ENCODE peak calls at places on chromosomes 16 and 17, in nine cellular contexts. One of them, this sample, is unnamed.

GRCh38 chr17:15957206-15957605 is 12.3 kb downstream of the ADORA2B start:
- DNase-seq in GM20000: no peak
- DNase-seq in prostate gland: no peak
- DNase-seq in neural crest cell: no peak
- DNase-seq in WTC11: no peak
- DNase-seq in cardiac fibroblast: no peak
- DNase-seq in tibial artery: no peak
- DNase-seq in cardiac muscle cell: no peak
- DNase-seq in endothelial cell: no peak
- DNase-seq in this sample: peak; percentile 30

GRCh38 chr16:50313596-50314483 is 47.5 kb downstream of the ADCY7 start:
- DNase-seq in GM20000: no peak
- DNase-seq in prostate gland: no peak
- DNase-seq in neural crest cell: no peak
- DNase-seq in WTC11: no peak
- DNase-seq in cardiac fibroblast: peak; percentile 79
- DNase-seq in tibial artery: peak; percentile 89
- DNase-seq in cardiac muscle cell: no peak
- DNase-seq in endothelial cell: no peak
- DNase-seq in this sample: no peak

GRCh38 chr16:66565051-66565450 is 1.2 kb upstream of the CMTM1 start:
- DNase-seq in GM20000: no peak
- DNase-seq in prostate gland: no peak
- DNase-seq in neural crest cell: no peak
- DNase-seq in WTC11: no peak
- DNase-seq in cardiac fibroblast: no peak
- DNase-seq in tibial artery: no peak
- DNase-seq in cardiac muscle cell: no peak
- DNase-seq in endothelial cell: no peak
- DNase-seq in this sample: no peak

GRCh38 chr17:75494326-75494877 is 20.9 kb downstream of the CASKIN2 start:
- DNase-seq in GM20000: no peak
- DNase-seq in prostate gland: no peak
- DNase-seq in neural crest cell: no peak
- DNase-seq in WTC11: no peak
- DNase-seq in cardiac fibroblast: no peak
- DNase-seq in tibial artery: no peak
- DNase-seq in cardiac muscle cell: no peak
- DNase-seq in endothelial cell: no peak
- DNase-seq in this sample: no peak

GRCh38 chr16:29030086-29030840 is 45.4 kb downstream of the LAT start:
- DNase-seq in GM20000: no peak
- DNase-seq in prostate gland: no peak
- DNase-seq in neural crest cell: no peak
- DNase-seq in WTC11: no peak
- DNase-seq in cardiac fibroblast: no peak
- DNase-seq in tibial artery: no peak
- DNase-seq in cardiac muscle cell: no peak
- DNase-seq in endothelial cell: no peak
- DNase-seq in this sample: no peak

GRCh38 chr17:80424261-80424660 is 9.3 kb downstream of the ENDOV start:
- DNase-seq in GM20000: no peak
- DNase-seq in prostate gland: no peak
- DNase-seq in neural crest cell: no peak
- DNase-seq in WTC11: no peak
- DNase-seq in cardiac fibroblast: no peak
- DNase-seq in tibial artery: no peak
- DNase-seq in cardiac muscle cell: no peak
- DNase-seq in endothelial cell: no peak
- DNase-seq in this sample: no peak

GRCh38 chr17:30426292-30426691 is 47.6 kb downstream of the CPD start:
- DNase-seq in GM20000: no peak
- DNase-seq in prostate gland: no peak
- DNase-seq in neural crest cell: no peak
- DNase-seq in WTC11: no peak
- DNase-seq in cardiac fibroblast: no peak
- DNase-seq in tibial artery: no peak
- DNase-seq in cardiac muscle cell: no peak
- DNase-seq in endothelial cell: no peak
- DNase-seq in this sample: no peak

GRCh38 chr16:56520251-56520577 is 390 bp upstream of the BBS2 start:
- DNase-seq in GM20000: no peak
- DNase-seq in prostate gland: no peak
- DNase-seq in neural crest cell: no peak
- DNase-seq in WTC11: no peak
- DNase-seq in cardiac fibroblast: no peak
- DNase-seq in tibial artery: no peak
- DNase-seq in cardiac muscle cell: no peak
- DNase-seq in endothelial cell: no peak
- DNase-seq in this sample: no peak

GRCh38 chr17:29038511-29039300 is 4.2 kb upstream of the PIPOX start:
- DNase-seq in GM20000: no peak
- DNase-seq in prostate gland: no peak
- DNase-seq in neural crest cell: no peak
- DNase-seq in WTC11: no peak
- DNase-seq in cardiac fibroblast: no peak
- DNase-seq in tibial artery: no peak
- DNase-seq in cardiac muscle cell: no peak
- DNase-seq in endothelial cell: no peak
- DNase-seq in this sample: no peak

GRCh38 chr17:69344939-69345338 is 18.0 kb upstream of the ABCA5 start:
- DNase-seq in GM20000: no peak
- DNase-seq in prostate gland: no peak
- DNase-seq in neural crest cell: no peak
- DNase-seq in WTC11: no peak
- DNase-seq in cardiac fibroblast: no peak
- DNase-seq in tibial artery: no peak
- DNase-seq in cardiac muscle cell: no peak
- DNase-seq in endothelial cell: no peak
- DNase-seq in this sample: no peak

GRCh38 chr16:89246903-89247733 is 29.6 kb downstream of the ZNF778 start:
- DNase-seq in GM20000: peak; percentile 100
- DNase-seq in prostate gland: peak; percentile 91
- DNase-seq in neural crest cell: peak; percentile 99
- DNase-seq in WTC11: peak; percentile 92
- DNase-seq in cardiac fibroblast: peak; percentile 89
- DNase-seq in tibial artery: peak; percentile 64
- DNase-seq in cardiac muscle cell: peak; percentile 95
- DNase-seq in endothelial cell: peak; percentile 96
- DNase-seq in this sample: peak; percentile 45

GRCh38 chr17:58692239-58693055 is at the start of gene RAD51C:
- DNase-seq in GM20000: peak; percentile 88
- DNase-seq in prostate gland: peak; percentile 65
- DNase-seq in neural crest cell: peak; percentile 54
- DNase-seq in WTC11: peak; percentile 72
- DNase-seq in cardiac fibroblast: peak; percentile 91
- DNase-seq in tibial artery: peak; percentile 66
- DNase-seq in cardiac muscle cell: peak; percentile 47
- DNase-seq in endothelial cell: peak; percentile 55
- DNase-seq in this sample: peak; percentile 84

GRCh38 chr17:28899212-28899815 is 1.8 kb upstream of the FLOT2 start:
- DNase-seq in GM20000: no peak
- DNase-seq in prostate gland: no peak
- DNase-seq in neural crest cell: no peak
- DNase-seq in WTC11: no peak
- DNase-seq in cardiac fibroblast: no peak
- DNase-seq in tibial artery: no peak
- DNase-seq in cardiac muscle cell: no peak
- DNase-seq in endothelial cell: no peak
- DNase-seq in this sample: no peak

GRCh38 chr17:81208651-81209050 is 14.1 kb downstream of the CEP131 start:
- DNase-seq in GM20000: no peak
- DNase-seq in prostate gland: no peak
- DNase-seq in neural crest cell: no peak
- DNase-seq in WTC11: no peak
- DNase-seq in cardiac fibroblast: no peak
- DNase-seq in tibial artery: no peak
- DNase-seq in cardiac muscle cell: no peak
- DNase-seq in endothelial cell: no peak
- DNase-seq in this sample: no peak

GRCh38 chr16:81446318-81447275 is 2.0 kb downstream of the CMIP start:
- DNase-seq in GM20000: peak; percentile 50
- DNase-seq in prostate gland: peak; percentile 72
- DNase-seq in neural crest cell: no peak
- DNase-seq in WTC11: no peak
- DNase-seq in cardiac fibroblast: no peak
- DNase-seq in tibial artery: no peak
- DNase-seq in cardiac muscle cell: no peak
- DNase-seq in endothelial cell: no peak
- DNase-seq in this sample: peak; percentile 51

GRCh38 chr17:75633484-75634375 is 496 bp downstream of the SMIM5 start:
- DNase-seq in GM20000: peak; percentile 83
- DNase-seq in prostate gland: peak; percentile 94
- DNase-seq in neural crest cell: peak; percentile 91
- DNase-seq in WTC11: peak; percentile 94
- DNase-seq in cardiac fibroblast: peak; percentile 92
- DNase-seq in tibial artery: peak; percentile 87
- DNase-seq in cardiac muscle cell: peak; percentile 96
- DNase-seq in endothelial cell: peak; percentile 91
- DNase-seq in this sample: peak; percentile 91

GRCh38 chr17:59154721-59155438 is at the start of gene SKA2:
- DNase-seq in GM20000: peak; percentile 85
- DNase-seq in prostate gland: peak; percentile 97
- DNase-seq in neural crest cell: peak; percentile 91
- DNase-seq in WTC11: peak; percentile 97
- DNase-seq in cardiac fibroblast: no peak
- DNase-seq in tibial artery: peak; percentile 96
- DNase-seq in cardiac muscle cell: no peak
- DNase-seq in endothelial cell: peak; percentile 92
- DNase-seq in this sample: peak; percentile 89

GRCh38 chr16:52529226-52529625 is 17.7 kb downstream of the TOX3 start:
- DNase-seq in GM20000: no peak
- DNase-seq in prostate gland: no peak
- DNase-seq in neural crest cell: no peak
- DNase-seq in WTC11: no peak
- DNase-seq in cardiac fibroblast: no peak
- DNase-seq in tibial artery: no peak
- DNase-seq in cardiac muscle cell: no peak
- DNase-seq in endothelial cell: no peak
- DNase-seq in this sample: no peak

GRCh38 chr16:21159281-21159951 is 942 bp downstream of the LDAF1 start:
- DNase-seq in GM20000: peak; percentile 52
- DNase-seq in prostate gland: peak; percentile 76
- DNase-seq in neural crest cell: peak; percentile 18
- DNase-seq in WTC11: peak; percentile 69
- DNase-seq in cardiac fibroblast: peak; percentile 13
- DNase-seq in tibial artery: peak; percentile 32
- DNase-seq in cardiac muscle cell: peak; percentile 54
- DNase-seq in endothelial cell: peak; percentile 22
- DNase-seq in this sample: peak; percentile 27

GRCh38 chr16:26019406-26019805 is 327.6 kb downstream of the HS3ST4 start:
- DNase-seq in GM20000: no peak
- DNase-seq in prostate gland: no peak
- DNase-seq in neural crest cell: no peak
- DNase-seq in WTC11: no peak
- DNase-seq in cardiac fibroblast: no peak
- DNase-seq in tibial artery: no peak
- DNase-seq in cardiac muscle cell: no peak
- DNase-seq in endothelial cell: no peak
- DNase-seq in this sample: no peak

GRCh38 chr17:57954421-57955182 is 610 bp downstream of the CUEDC1 start:
- DNase-seq in GM20000: no peak
- DNase-seq in prostate gland: peak; percentile 59
- DNase-seq in neural crest cell: peak; percentile 62
- DNase-seq in WTC11: peak; percentile 70
- DNase-seq in cardiac fibroblast: peak; percentile 69
- DNase-seq in tibial artery: peak; percentile 82
- DNase-seq in cardiac muscle cell: peak; percentile 77
- DNase-seq in endothelial cell: peak; percentile 42
- DNase-seq in this sample: peak; percentile 39

GRCh38 chr16:85752511-85753420 is 1.9 kb upstream of the C16orf74 start:
- DNase-seq in GM20000: no peak
- DNase-seq in prostate gland: peak; percentile 50
- DNase-seq in neural crest cell: peak; percentile 23
- DNase-seq in WTC11: peak; percentile 59
- DNase-seq in cardiac fibroblast: peak; percentile 60
- DNase-seq in tibial artery: no peak
- DNase-seq in cardiac muscle cell: peak; percentile 62
- DNase-seq in endothelial cell: peak; percentile 42
- DNase-seq in this sample: peak; percentile 84
- TF ChIP-seq CTCF in GM20000: no peak
- TF ChIP-seq CTCF in prostate gland: no peak
- TF ChIP-seq CTCF in neural crest cell: peak; percentile 42
- TF ChIP-seq CTCF in WTC11: no peak
- TF ChIP-seq CTCF in cardiac fibroblast: peak; percentile 50
- TF ChIP-seq CTCF in tibial artery: no peak
- TF ChIP-seq CTCF in cardiac muscle cell: peak; percentile 52
- TF ChIP-seq CTCF in endothelial cell: no peak
- TF ChIP-seq CTCF in this sample: no peak

GRCh38 chr17:9239821-9240658 is 218.7 kb downstream of the NTN1 start:
- DNase-seq in GM20000: peak; percentile 97
- DNase-seq in prostate gland: peak; percentile 72
- DNase-seq in neural crest cell: peak; percentile 52
- DNase-seq in WTC11: peak; percentile 61
- DNase-seq in cardiac fibroblast: peak; percentile 70
- DNase-seq in tibial artery: peak; percentile 87
- DNase-seq in cardiac muscle cell: peak; percentile 69
- DNase-seq in endothelial cell: peak; percentile 46
- DNase-seq in this sample: peak; percentile 29
- TF ChIP-seq CTCF in GM20000: no peak
- TF ChIP-seq CTCF in prostate gland: no peak
- TF ChIP-seq CTCF in neural crest cell: no peak
- TF ChIP-seq CTCF in WTC11: no peak
- TF ChIP-seq CTCF in cardiac fibroblast: no peak
- TF ChIP-seq CTCF in tibial artery: no peak
- TF ChIP-seq CTCF in cardiac muscle cell: no peak
- TF ChIP-seq CTCF in endothelial cell: no peak
- TF ChIP-seq CTCF in this sample: no peak

GRCh38 chr16:74232831-74233465 is 63.7 kb upstream of the PSMD7 start:
- DNase-seq in GM20000: no peak
- DNase-seq in prostate gland: no peak
- DNase-seq in neural crest cell: no peak
- DNase-seq in WTC11: no peak
- DNase-seq in cardiac fibroblast: no peak
- DNase-seq in tibial artery: no peak
- DNase-seq in cardiac muscle cell: no peak
- DNase-seq in endothelial cell: no peak
- DNase-seq in this sample: peak; percentile 14
- TF ChIP-seq CTCF in GM20000: no peak
- TF ChIP-seq CTCF in prostate gland: no peak
- TF ChIP-seq CTCF in neural crest cell: no peak
- TF ChIP-seq CTCF in WTC11: no peak
- TF ChIP-seq CTCF in cardiac fibroblast: no peak
- TF ChIP-seq CTCF in tibial artery: no peak
- TF ChIP-seq CTCF in cardiac muscle cell: no peak
- TF ChIP-seq CTCF in endothelial cell: no peak
- TF ChIP-seq CTCF in this sample: no peak

DNA sequence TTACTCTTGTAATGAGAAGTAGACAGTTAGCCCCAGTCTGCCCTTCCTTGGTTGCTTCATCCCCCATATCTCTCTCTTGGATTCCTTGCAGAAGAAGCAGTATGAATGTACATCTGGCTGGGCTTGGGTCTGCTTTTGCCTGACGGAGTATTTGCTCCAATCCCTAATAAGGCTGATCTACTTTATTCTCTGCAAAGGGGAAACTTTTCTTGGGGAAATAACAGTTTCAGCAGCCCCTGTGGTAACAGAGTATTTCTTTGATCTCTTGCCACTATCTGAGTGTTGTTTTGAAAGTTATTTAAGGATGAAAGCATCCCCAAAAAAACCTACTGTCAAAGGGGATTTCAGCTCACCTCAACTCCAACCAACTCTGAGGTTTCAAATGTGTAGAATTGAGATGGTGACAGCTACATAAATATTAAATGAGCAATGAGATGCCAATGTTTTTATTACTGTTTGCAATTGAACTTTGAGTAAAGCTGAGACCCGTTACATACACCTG is 168.9 kb upstream of the NOG start:
- DNase-seq in GM20000: no peak
- DNase-seq in prostate gland: no peak
- DNase-seq in neural crest cell: no peak
- DNase-seq in WTC11: no peak
- DNase-seq in cardiac fibroblast: no peak
- DNase-seq in tibial artery: no peak
- DNase-seq in cardiac muscle cell: no peak
- DNase-seq in endothelial cell: no peak
- DNase-seq in this sample: no peak
- TF ChIP-seq CTCF in GM20000: no peak
- TF ChIP-seq CTCF in prostate gland: no peak
- TF ChIP-seq CTCF in neural crest cell: no peak
- TF ChIP-seq CTCF in WTC11: no peak
- TF ChIP-seq CTCF in cardiac fibroblast: no peak
- TF ChIP-seq CTCF in tibial artery: no peak
- TF ChIP-seq CTCF in cardiac muscle cell: no peak
- TF ChIP-seq CTCF in endothelial cell: no peak
- TF ChIP-seq CTCF in this sample: no peak

This sample was measured in MCF 10A.